ENCODE peak calls at places on chromosomes 6 and 20, in five cellular contexts. One of them, this sample, is unnamed.

GRCh38 chr6:19454296-19454998 is 382.7 kb upstream of the ID4 start:
- DNase-seq in PC-9: no peak
- DNase-seq in HFFc6: no peak
- DNase-seq in NCI-H345: peak
- DNase-seq in NCI-H460: no peak
- DNase-seq in this sample: no peak

GRCh38 chr6:36350681-36351091 is 14.0 kb upstream of the BNIP5 start:
- DNase-seq in PC-9: peak
- DNase-seq in HFFc6: peak
- DNase-seq in NCI-H345: no peak
- DNase-seq in NCI-H460: no peak
- DNase-seq in this sample: no peak

GRCh38 chr6:162082520-162082919 is 645.0 kb downstream of the PRKN start:
- DNase-seq in PC-9: no peak
- DNase-seq in HFFc6: no peak
- DNase-seq in NCI-H345: no peak
- DNase-seq in NCI-H460: no peak
- DNase-seq in this sample: no peak

GRCh38 chr20:62400021-62400420 is 7.1 kb downstream of the CABLES2 start:
- DNase-seq in PC-9: no peak
- DNase-seq in HFFc6: no peak
- DNase-seq in NCI-H345: peak
- DNase-seq in NCI-H460: no peak
- DNase-seq in this sample: no peak

GRCh38 chr6:2429032-2429431 is 183.6 kb upstream of the GMDS start:
- DNase-seq in PC-9: no peak
- DNase-seq in HFFc6: peak
- DNase-seq in NCI-H345: no peak
- DNase-seq in NCI-H460: no peak
- DNase-seq in this sample: no peak

GRCh38 chr6:38012573-38012972 is 193.0 kb downstream of the ZFAND3 start:
- DNase-seq in PC-9: no peak
- DNase-seq in HFFc6: no peak
- DNase-seq in NCI-H345: no peak
- DNase-seq in NCI-H460: peak
- DNase-seq in this sample: peak

GRCh38 chr6:21636876-21637275 is 43.3 kb downstream of the SOX4 start:
- DNase-seq in PC-9: no peak
- DNase-seq in HFFc6: no peak
- DNase-seq in NCI-H345: no peak
- DNase-seq in NCI-H460: no peak
- DNase-seq in this sample: no peak

GRCh38 chr6:19210849-19211590 is 626.1 kb upstream of the ID4 start:
- DNase-seq in PC-9: no peak
- DNase-seq in HFFc6: no peak
- DNase-seq in NCI-H345: no peak
- DNase-seq in NCI-H460: no peak
- DNase-seq in this sample: no peak

GRCh38 chr6:41614713-41615112 is 23.6 kb upstream of the MDFI start:
- DNase-seq in PC-9: no peak
- DNase-seq in HFFc6: no peak
- DNase-seq in NCI-H345: no peak
- DNase-seq in NCI-H460: no peak
- DNase-seq in this sample: no peak

GRCh38 chr6:154995241-154996162 is at the start of gene TIAM2:
- DNase-seq in PC-9: peak
- DNase-seq in HFFc6: no peak
- DNase-seq in NCI-H345: peak
- DNase-seq in NCI-H460: no peak
- DNase-seq in this sample: no peak

This sample was measured in HCT116.